ENCODE peak calls at places on chromosomes 6 and 20, in ten cellular contexts. T is endothelial cell; H is omental fat pad; Z is right lobe of liver; Y is astrocyte of the spinal cord; C is colonic mucosa; W is choroid plexus epithelial cell; E is CD4-positive, alpha-beta T cell; J is foreskin fibroblast; D is neural crest cell. F is an unnamed sample.

GRCh38 chr6:41799517-41799916 is 12.0 kb downstream of the TOMM6 start:
- DNase-seq in H (no peak), D (no peak), E (no peak), T (no peak), Z (no peak), C (no peak), Y (no peak), W (no peak), J (no peak), F (no peak)

GRCh38 chr20:24677626-24678328 is 208.3 kb downstream of the SYNDIG1 start:
- DNase-seq in D (no peak), H (no peak), W (no peak), Z (no peak), E (no peak), C (no peak), Y (no peak), J (no peak), T (no peak), F (peak)

GRCh38 chr6:157823523-157824370 is 701 bp downstream of the SNX9 start:
- DNase-seq in T (peak), C (peak), Y (peak), H (peak), W (peak), D (peak), J (peak), E (peak), Z (peak), F (no peak)

GRCh38 chr6:110039996-110040383 is 61.9 kb downstream of the GPR6 start:
- DNase-seq in D (no peak), C (peak), Z (no peak), W (peak), J (peak), E (peak), T (peak), H (no peak), Y (peak), F (no peak)

GRCh38 chr6:24484657-24485318 is 4.6 kb downstream of the GPLD1 start:
- DNase-seq in W (peak), E (no peak), T (no peak), Y (peak), H (no peak), Z (no peak), C (no peak), J (no peak), D (no peak), F (no peak)

GRCh38 chr20:4332466-4332865 is 317.1 kb upstream of the RNF24 start:
- DNase-seq in J (no peak), T (no peak), Y (no peak), E (no peak), Z (no peak), W (no peak), C (no peak), D (no peak), H (no peak), F (no peak)

GRCh38 chr20:15061955-15062354 is 724.5 kb upstream of the FLRT3 start:
- DNase-seq in C (no peak), Z (no peak), H (no peak), E (no peak), D (no peak), Y (no peak), J (no peak), W (no peak), T (no peak), F (no peak)

GRCh38 chr6:163721435-163721834 is 306.9 kb downstream of the QKI start:
- DNase-seq in W (no peak), H (no peak), E (no peak), T (no peak), J (no peak), Z (no peak), D (no peak), C (no peak), Y (no peak), F (no peak)

GRCh38 chr6:165704001-165704748 is 41.1 kb upstream of the PDE10A start:
- DNase-seq in C (no peak), Y (peak), T (no peak), E (no peak), J (no peak), W (peak), H (no peak), Z (no peak), D (no peak), F (no peak)

GRCh38 chr6:96001891-96002575 is 13.7 kb upstream of the FUT9 start:
- DNase-seq in D (no peak), T (no peak), Z (peak), E (no peak), J (no peak), W (no peak), C (no peak), Y (no peak), H (no peak), F (peak)

GRCh38 chr6:133699986-133700385 is 188.9 kb upstream of the TCF21 start:
- DNase-seq in W (no peak), Y (no peak), E (no peak), J (no peak), H (no peak), D (no peak), Z (no peak), C (no peak), T (no peak), F (no peak)

GRCh38 chr20:36833275-36834020 is 42.5 kb upstream of the TLDC2 start:
- DNase-seq in T (no peak), W (peak), D (no peak), J (no peak), E (no peak), H (no peak), Y (no peak), C (no peak), Z (no peak), F (no peak)

GRCh38 chr20:36835025-36835424 is 40.9 kb upstream of the TLDC2 start:
- DNase-seq in C (no peak), Y (no peak), D (no peak), H (no peak), J (no peak), Z (no peak), T (no peak), W (no peak), E (no peak), F (no peak)

GRCh38 chr20:36827541-36828279 is 48.2 kb upstream of the TLDC2 start:
- DNase-seq in Y (no peak), C (no peak), T (no peak), H (no peak), Z (no peak), E (no peak), J (no peak), D (no peak), W (no peak), F (no peak)

GRCh38 chr20:36832791-36833190 is 43.1 kb upstream of the TLDC2 start:
- DNase-seq in Z (no peak), J (no peak), D (no peak), H (no peak), C (no peak), E (no peak), T (no peak), Y (no peak), W (no peak), F (no peak)

DNA sequence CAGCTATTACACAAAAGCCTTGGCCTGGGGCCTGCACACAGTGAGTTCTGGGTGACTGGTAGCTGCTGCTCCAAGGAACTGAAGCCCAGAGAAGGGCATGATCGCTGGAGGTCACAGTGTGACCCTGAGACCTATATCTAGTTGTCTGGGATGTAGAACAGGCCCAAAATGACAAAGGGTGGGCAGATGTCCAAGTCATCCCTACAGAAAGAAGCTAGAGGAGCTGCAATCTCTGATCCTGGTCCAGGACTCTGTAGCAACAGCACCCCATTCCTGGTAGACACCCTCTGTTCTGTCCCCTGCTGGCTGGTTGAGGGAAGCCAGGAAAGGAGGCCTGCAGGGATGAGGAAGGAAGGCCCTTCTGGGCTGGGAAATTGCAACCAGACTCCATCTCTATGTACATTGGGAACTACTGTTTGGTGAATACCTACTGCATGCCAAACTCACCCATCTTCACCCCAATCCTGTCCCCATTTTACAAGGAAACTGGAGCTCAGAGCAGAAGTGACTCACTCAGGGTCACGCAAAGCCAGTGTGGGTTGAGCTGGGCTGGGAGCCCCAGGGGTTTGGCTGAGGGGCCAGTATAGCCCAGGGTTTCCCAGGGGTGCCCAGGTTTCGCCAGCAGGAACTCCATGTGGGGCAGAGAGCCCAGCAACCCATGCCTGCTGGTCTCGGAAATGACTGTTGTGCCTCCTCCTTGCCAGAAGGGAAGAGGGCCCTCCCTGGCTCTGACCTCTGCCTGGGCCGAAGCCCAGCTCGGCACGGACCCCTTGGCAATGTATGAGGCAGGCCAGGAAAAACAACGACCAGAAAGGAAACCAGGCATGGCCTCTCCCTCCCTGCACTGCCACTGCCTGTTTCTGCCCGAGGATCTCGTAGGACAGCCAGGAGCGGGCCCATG is 44.9 kb upstream of the TLDC2 start:
- DNase-seq in C (no peak), D (no peak), E (no peak), J (peak), Z (no peak), T (no peak), W (peak), Y (no peak), H (no peak), F (no peak)
- TF ChIP-seq CTCF in C (no peak), D (peak), E (no peak), J (peak), Z (no peak), T (no peak), W (peak), Y (peak), H (no peak), F (peak)

DNA sequence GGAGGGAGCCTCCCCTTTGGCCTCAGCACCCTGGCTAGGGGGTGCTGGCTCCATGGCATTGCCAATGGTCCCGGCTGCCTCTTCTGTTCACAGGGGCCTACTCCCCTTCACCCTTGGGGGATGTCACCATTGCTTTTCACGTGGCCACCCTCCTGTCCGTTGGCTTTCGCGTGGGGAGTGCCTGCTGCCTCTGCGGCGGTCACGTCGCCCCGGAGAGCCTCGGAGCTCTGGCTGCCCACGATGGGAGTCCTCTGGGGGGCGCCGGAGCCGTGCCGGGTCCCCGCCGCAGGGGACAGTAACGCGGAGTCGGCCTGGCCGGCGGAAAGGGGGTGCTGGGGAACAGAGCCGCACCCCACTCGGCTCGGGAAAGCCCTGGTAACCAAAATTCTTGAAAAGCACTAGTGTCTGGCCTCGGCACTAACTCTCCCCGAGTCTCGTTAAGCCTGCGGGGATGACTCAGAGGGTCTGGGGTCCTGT is 661 bp upstream of the HEBP2 start:
- DNase-seq in D (peak), J (no peak), C (peak), E (peak), W (peak), Z (peak), Y (no peak), T (peak), H (no peak), F (no peak)
- TF ChIP-seq CTCF in D (no peak), J (peak), C (no peak), E (no peak), W (no peak), Z (no peak), Y (peak), T (no peak), H (no peak), F (peak)

GRCh38 chr20:59042151-59042795 is at the start of gene PRELID3B:
- DNase-seq in E (no peak), Y (no peak), H (no peak), Z (no peak), D (no peak), J (no peak), W (peak), C (peak), T (peak), F (no peak)
- TF ChIP-seq CTCF in E (no peak), Y (no peak), H (no peak), Z (no peak), D (no peak), J (no peak), W (no peak), C (no peak), T (no peak), F (peak)

GRCh38 chr6:153787341-153787606 is 251.8 kb upstream of the OPRM1 start:
- DNase-seq in D (no peak), Z (no peak), W (no peak), Y (no peak), E (no peak), H (no peak), T (no peak), J (no peak), C (peak), F (no peak)

GRCh38 chr6:153790048-153790447 is 249.0 kb upstream of the OPRM1 start:
- DNase-seq in J (peak), D (no peak), H (no peak), E (no peak), W (peak), T (no peak), C (peak), Z (no peak), Y (peak), F (no peak)

DNA sequence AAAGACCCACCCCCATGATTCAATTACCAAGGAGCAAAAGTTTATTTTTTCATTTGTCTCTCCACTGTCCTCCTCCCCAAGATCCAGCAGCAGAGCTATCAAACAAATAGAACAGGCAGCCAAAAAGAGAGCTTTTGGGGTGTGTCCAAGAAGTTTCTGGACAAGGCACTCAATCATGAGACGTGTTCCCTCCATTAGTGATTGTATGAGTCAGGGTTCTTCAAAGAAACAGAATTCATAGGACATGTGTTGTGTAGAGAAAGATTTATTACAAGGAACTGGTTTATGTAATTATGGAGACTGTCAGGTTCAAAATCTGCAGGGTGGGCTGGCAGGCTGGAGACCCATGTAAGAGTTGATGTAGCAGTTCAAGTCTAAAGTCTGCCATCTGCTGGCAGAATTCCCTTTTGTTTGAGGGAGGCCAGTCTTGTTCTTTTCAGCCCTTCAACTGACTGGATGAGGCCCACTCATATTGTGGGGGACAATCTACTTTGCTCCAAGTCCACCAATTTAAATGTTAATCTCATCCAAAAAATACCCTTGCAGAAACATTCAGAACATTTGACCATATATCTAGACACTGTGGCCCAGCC is 248.1 kb upstream of the OPRM1 start:
- DNase-seq in E (no peak), J (no peak), Y (peak), W (peak), T (peak), D (peak), H (no peak), Z (no peak), C (no peak), F (no peak)
- TF ChIP-seq CTCF in E (no peak), J (no peak), Y (no peak), W (peak), T (no peak), D (peak), H (no peak), Z (no peak), C (no peak), F (peak)

GRCh38 chr6:126123226-126123625 is 136.9 kb downstream of the TRMT11 start:
- DNase-seq in E (no peak), J (no peak), H (no peak), D (no peak), Y (no peak), Z (no peak), T (no peak), W (peak), C (no peak), F (no peak)

DNA sequence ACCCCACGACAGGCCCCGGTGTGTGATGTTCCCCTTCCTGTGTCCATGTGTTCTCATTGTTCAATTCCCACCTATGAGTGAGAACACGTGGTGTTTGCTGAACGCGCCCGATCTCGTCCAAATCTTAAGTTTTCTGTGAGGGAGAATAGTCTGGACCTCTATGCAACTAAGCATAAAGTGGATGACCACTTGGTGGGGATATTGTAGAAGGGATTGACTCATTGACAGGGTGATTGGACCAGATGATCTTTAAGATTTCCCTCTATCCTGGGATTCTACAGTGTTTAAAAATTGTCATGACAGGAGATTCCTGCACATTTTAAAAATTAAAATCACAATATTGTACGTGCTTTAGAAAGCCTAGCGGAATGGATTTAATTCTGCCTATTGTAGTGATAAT is 141.3 kb downstream of the TRMT11 start:
- DNase-seq in D (no peak), Z (no peak), E (no peak), H (no peak), C (no peak), J (no peak), W (peak), Y (peak), T (no peak), F (no peak)
- TF ChIP-seq CTCF in D (peak), Z (no peak), E (no peak), H (no peak), C (no peak), J (no peak), W (peak), Y (peak), T (no peak), F (peak)

DNA sequence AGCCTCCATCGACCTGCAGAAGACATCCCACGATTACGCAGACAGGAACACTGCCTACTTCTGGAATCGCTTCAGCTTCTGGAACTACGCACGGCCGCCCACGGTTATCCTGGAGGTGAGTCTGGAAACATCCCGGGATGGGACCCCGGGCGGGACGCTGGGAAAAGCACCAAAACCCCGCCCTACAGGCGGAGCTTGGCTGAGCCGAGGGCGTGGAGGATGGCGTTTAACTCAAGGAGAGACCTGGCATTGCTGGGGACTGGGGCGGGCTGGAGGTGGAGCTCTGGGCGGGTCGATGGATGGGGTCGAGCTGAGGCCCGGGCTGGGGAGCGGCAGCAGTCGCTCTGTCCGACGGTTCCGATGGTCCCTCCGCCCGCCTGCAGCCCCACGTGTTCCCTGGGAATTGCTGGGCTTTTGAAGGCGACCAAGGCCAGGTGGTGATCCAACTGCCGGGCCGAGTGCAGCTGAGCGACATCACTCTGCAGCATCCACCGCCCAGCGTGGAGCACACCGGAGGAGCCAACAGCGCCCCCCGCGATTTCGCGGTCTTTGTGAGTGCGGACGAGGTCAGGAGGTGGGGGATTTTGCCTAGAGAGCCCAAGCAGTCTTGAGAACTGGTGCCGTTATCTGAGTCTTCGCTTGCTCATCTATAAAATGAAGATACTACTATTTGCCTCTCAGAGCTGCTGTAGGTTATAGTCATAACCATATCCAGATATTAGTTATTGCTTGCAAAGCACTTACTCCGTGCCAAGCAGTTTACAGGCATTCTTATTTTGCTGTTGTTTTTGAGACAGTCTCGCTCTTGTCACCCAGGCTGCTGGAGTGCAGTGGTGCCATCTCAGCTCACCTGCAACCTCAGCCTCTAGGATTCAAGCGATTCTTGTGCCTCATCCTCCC is 3.8 kb downstream of the SPAG4 start:
- DNase-seq in W (peak), C (peak), Z (peak), Y (peak), T (peak), D (peak), J (peak), H (peak), E (peak), F (peak)
- TF ChIP-seq CTCF in W (peak), C (no peak), Z (peak), Y (peak), T (peak), D (peak), J (peak), H (no peak), E (peak), F (peak)

GRCh38 chr6:10465633-10466499 is 51.0 kb upstream of the TFAP2A start:
- DNase-seq in Z (no peak), T (peak), C (peak), H (no peak), D (peak), J (peak), W (peak), Y (peak), E (no peak), F (no peak)
- TF ChIP-seq CTCF in Z (peak), T (peak), C (no peak), H (no peak), D (peak), J (peak), W (peak), Y (peak), E (peak), F (peak)

DNA sequence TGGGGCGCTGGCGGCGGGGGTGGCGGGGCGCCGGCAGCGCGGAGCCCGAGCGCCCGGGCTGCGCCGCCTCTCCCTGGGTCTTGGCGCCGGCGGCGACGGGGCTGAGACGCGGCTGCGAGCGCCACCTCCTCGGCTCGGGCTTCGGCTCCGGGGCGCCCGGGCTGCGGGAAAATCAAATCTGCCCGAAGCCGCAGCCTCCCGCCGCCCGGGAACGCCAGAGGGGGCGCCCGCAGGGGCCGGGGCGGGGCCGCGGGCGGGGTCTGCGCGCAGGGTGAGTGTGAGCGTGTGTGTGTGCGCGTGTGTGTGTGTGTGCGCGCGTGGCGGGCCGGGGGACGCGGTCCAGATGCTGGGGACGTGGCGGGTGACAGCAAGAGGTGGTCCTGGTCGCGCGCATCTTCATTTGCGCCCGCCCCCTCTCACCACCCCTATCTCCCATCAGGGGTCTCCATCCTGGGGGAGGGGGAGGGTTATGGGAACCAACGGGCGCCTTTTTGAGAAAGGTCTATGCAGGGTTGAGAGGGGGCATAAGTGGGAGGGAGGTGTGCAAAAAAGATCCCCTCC is 655 bp upstream of the CPNE5 start:
- DNase-seq in J (no peak), T (peak), D (peak), Z (no peak), E (peak), W (no peak), H (no peak), C (no peak), Y (no peak), F (no peak)
- TF ChIP-seq CTCF in J (no peak), T (peak), D (peak), Z (no peak), E (no peak), W (peak), H (no peak), C (no peak), Y (peak), F (peak)

GRCh38 chr6:22906091-22906549 is 336.8 kb downstream of the HDGFL1 start:
- DNase-seq in T (no peak), D (no peak), Y (peak), W (peak), H (no peak), J (no peak), C (no peak), E (no peak), Z (no peak), F (no peak)
- TF ChIP-seq CTCF in T (peak), D (peak), Y (peak), W (peak), H (no peak), J (peak), C (no peak), E (no peak), Z (no peak), F (peak)

F was measured in chondrocyte.